ENCODE peak calls at places on chromosomes 4 and X, in eight cellular contexts. W is colonic mucosa, E is endothelial cell of umbilical vein, F is H9, T is ascending aorta, O is ovary, C is right atrium auricular region, H is heart left ventricle. U is an unnamed sample.

GRCh38 chr4:133866328-133866699 is 335.3 kb downstream of the PABPC4L start:
- DNase-seq in W (no peak), E (no peak), F (no peak), T (no peak), O (no peak), C (no peak), H (no peak), U (no peak)

GRCh38 chr4:18180892-18181291 is 159.3 kb upstream of the LCORL start:
- DNase-seq in W (no peak), E (no peak), F (no peak), T (no peak), O (no peak), C (no peak), H (no peak), U (no peak)

GRCh38 chr4:102623622-102624021 is 122.5 kb downstream of the NFKB1 start:
- DNase-seq in W (no peak), E (peak; percentile 30), F (peak; percentile 41), T (no peak), O (no peak), C (no peak), H (no peak), U (no peak)

GRCh38 chr4:174212061-174212460 is 71.4 kb downstream of the FBXO8 start:
- DNase-seq in W (no peak), E (no peak), F (no peak), T (no peak), O (no peak), C (no peak), H (no peak), U (no peak)

GRCh38 chr4:90515191-90515590 is 388.0 kb downstream of the CCSER1 start:
- DNase-seq in W (no peak), E (no peak), F (no peak), T (no peak), O (no peak), C (no peak), H (no peak), U (no peak)

GRCh38 chr4:173025131-173025530 is 143.5 kb upstream of the GALNT7 start:
- DNase-seq in W (peak; percentile 71), E (peak; percentile 38), F (peak; percentile 65), T (peak; percentile 71), O (peak; percentile 66), C (no peak), H (no peak), U (no peak)

GRCh38 chr4:95547708-95548471 is 883 bp downstream of the UNC5C start:
- DNase-seq in W (peak; percentile 23), E (peak; percentile 27), F (peak; percentile 55), T (peak; percentile 69), O (peak; percentile 56), C (peak; percentile 68), H (peak; percentile 29), U (no peak)

GRCh38 chr4:15402974-15403373 is 24.9 kb upstream of the C1QTNF7 start:
- DNase-seq in W (no peak), E (no peak), F (no peak), T (no peak), O (no peak), C (no peak), H (no peak), U (no peak)

GRCh38 chr4:8191136-8191747 is 7.8 kb upstream of the SH3TC1 start:
- DNase-seq in W (no peak), E (peak; percentile 99), F (no peak), T (peak; percentile 90), O (peak; percentile 58), C (peak; percentile 89), H (peak; percentile 90), U (no peak)

GRCh38 chr4:8649631-8650261 is 57.2 kb downstream of the CPZ start:
- DNase-seq in W (no peak), E (no peak), F (peak; percentile 26), T (peak; percentile 33), O (no peak), C (no peak), H (no peak), U (no peak)

GRCh38 chrX:155767101-155767878 is 113.9 kb upstream of the VAMP7 start:
- DNase-seq in W (peak; percentile 75), E (peak; percentile 74), F (peak; percentile 74), T (peak; percentile 76), O (peak; percentile 50), C (no peak), H (peak; percentile 49), U (no peak)

GRCh38 chr4:113109106-113109740 is 59.8 kb downstream of the ANK2 start:
- DNase-seq in W (no peak), E (no peak), F (no peak), T (no peak), O (no peak), C (no peak), H (no peak), U (no peak)

GRCh38 chr4:72875138-72875537 is 194.4 kb downstream of the COX18 start:
- DNase-seq in W (no peak), E (no peak), F (no peak), T (no peak), O (no peak), C (no peak), H (no peak), U (no peak)

GRCh38 chr4:54384563-54384962 is 155.5 kb downstream of the PDGFRA start:
- DNase-seq in W (peak; percentile 38), E (peak; percentile 47), F (no peak), T (no peak), O (peak; percentile 46), C (no peak), H (no peak), U (no peak)

GRCh38 chr4:72209600-72209999 is 177.8 kb downstream of the NPFFR2 start:
- DNase-seq in W (no peak), E (no peak), F (no peak), T (no peak), O (no peak), C (no peak), H (no peak), U (no peak)

GRCh38 chrX:71565634-71566033 is 12.6 kb upstream of the GCNA start:
- DNase-seq in W (no peak), E (peak; percentile 12), F (no peak), T (no peak), O (no peak), C (no peak), H (no peak), U (no peak)

GRCh38 chr4:152462047-152462446 is 73.8 kb downstream of the FBXW7 start:
- DNase-seq in W (no peak), E (no peak), F (no peak), T (no peak), O (no peak), C (no peak), H (no peak), U (no peak)

GRCh38 chrX:16140983-16141382 is 17.6 kb downstream of the GRPR start:
- DNase-seq in W (no peak), E (no peak), F (no peak), T (no peak), O (no peak), C (no peak), H (no peak), U (no peak)

GRCh38 chrX:82816001-82816400 is 692.1 kb upstream of the POU3F4 start:
- DNase-seq in W (no peak), E (no peak), F (no peak), T (no peak), O (no peak), C (no peak), H (no peak), U (no peak)

GRCh38 chrX:71450433-71451106 is 82.3 kb upstream of the OGT start:
- DNase-seq in W (no peak), E (no peak), F (no peak), T (no peak), O (no peak), C (no peak), H (no peak), U (no peak)

GRCh38 chr4:142752331-142752830 is 93.7 kb downstream of the INPP4B start:
- DNase-seq in W (no peak), E (no peak), F (no peak), T (no peak), O (no peak), C (no peak), H (no peak), U (no peak)

GRCh38 chr4:10524196-10524833 is 67.1 kb upstream of the ZNF518B start:
- DNase-seq in W (no peak), E (no peak), F (no peak), T (no peak), O (no peak), C (no peak), H (no peak), U (no peak)

GRCh38 chr4:10527438-10527837 is 70.2 kb upstream of the ZNF518B start:
- DNase-seq in W (no peak), E (no peak), F (no peak), T (no peak), O (no peak), C (no peak), H (no peak), U (no peak)

GRCh38 chr4:10529256-10529890 is 72.1 kb upstream of the ZNF518B start:
- DNase-seq in W (no peak), E (peak; percentile 78), F (no peak), T (no peak), O (no peak), C (no peak), H (no peak), U (no peak)

GRCh38 chr4:10529891-10530786 is 72.9 kb upstream of the ZNF518B start:
- DNase-seq in W (no peak), E (peak; percentile 95), F (no peak), T (no peak), O (no peak), C (no peak), H (peak; percentile 30), U (no peak)

GRCh38 chr4:10526431-10527222 is 69.4 kb upstream of the ZNF518B start:
- DNase-seq in W (no peak), E (no peak), F (peak; percentile 40), T (no peak), O (no peak), C (no peak), H (no peak), U (no peak)
- TF ChIP-seq CTCF in W (no peak), E (no peak), F (peak; percentile 57), T (no peak), O (no peak), C (no peak), H (no peak), U (no peak)

GRCh38 chr4:11218692-11219091 is 210.0 kb downstream of the HS3ST1 start:
- DNase-seq in W (no peak), E (no peak), F (no peak), T (no peak), O (no peak), C (no peak), H (no peak), U (no peak)
- H3K9me3 ChIP-seq in W (no peaks in the 10 kb centered on the region), E (no peaks in the 10 kb centered on the region), F (no peaks in the 10 kb centered on the region), T (no peaks in the 10 kb centered on the region), O (no peaks in the 10 kb centered on the region), C (no peaks in the 10 kb centered on the region), H (no peaks in the 10 kb centered on the region), U (no peaks in the 10 kb centered on the region)

DNA sequence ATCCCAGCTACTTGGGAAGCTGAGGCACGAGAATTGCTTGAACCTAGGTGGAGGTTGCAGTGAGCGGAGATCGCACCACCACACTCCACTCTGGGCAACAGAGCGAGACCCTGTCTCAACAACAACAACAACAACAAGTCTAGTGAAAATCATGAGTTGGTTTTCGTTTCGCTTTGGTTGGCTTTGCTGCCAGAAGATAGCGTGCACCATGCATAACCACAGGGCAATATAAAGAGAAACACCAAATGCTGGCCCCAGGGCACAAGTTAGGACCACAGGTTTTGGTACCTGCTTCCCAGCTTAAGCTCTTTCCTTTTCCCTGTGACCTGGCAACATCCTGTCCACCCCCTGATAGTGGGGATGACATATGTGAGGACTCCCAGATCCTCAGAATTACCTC is 21.5 kb upstream of the HMGB3 start:
- DNase-seq in W (no peak), E (no peak), F (no peak), T (no peak), O (no peak), C (no peak), H (no peak), U (no peak)
- TF ChIP-seq CTCF in W (no peak), E (no peak), F (no peak), T (no peak), O (no peak), C (no peak), H (no peak), U (no peak)

GRCh38 chr4:184190711-184191110 is 27.0 kb downstream of the ENPP6 start:
- DNase-seq in W (no peak), E (no peak), F (no peak), T (no peak), O (no peak), C (no peak), H (no peak), U (no peak)
- H3K9me3 ChIP-seq in W (no peaks in the 10 kb centered on the region), E (no peaks in the 10 kb centered on the region), F (peaks cover 6% of the 10 kb centered on the region), T (no peaks in the 10 kb centered on the region), O (no peaks in the 10 kb centered on the region), C (no peaks in the 10 kb centered on the region), H (no peaks in the 10 kb centered on the region), U (no peaks in the 10 kb centered on the region)

U was measured in vagina.